ENCODE peak calls at places on chromosome 11, in seven cellular contexts. T is left ventricle myocardium inferior, I is brain microvascular endothelial cell, D is tibial artery, F is fibroblast of pulmonary artery, S is OCI-LY7, R is right atrium auricular region. A is an unnamed sample.

GRCh38 chr11:32115406-32115805 is 24.5 kb downstream of the RCN1 start:
- DNase-seq in T (no peak), F (no peak), R (no peak), S (no peak), I (peak; percentile 20), D (no peak), A (no peak)

GRCh38 chr11:77351281-77351905 is 49.9 kb upstream of the GDPD4 start:
- DNase-seq in I (no peak), T (no peak), F (peak; percentile 48), D (no peak), R (no peak), S (no peak), A (no peak)

GRCh38 chr11:6194065-6194581 is 4.9 kb upstream of the OR52W1 start:
- DNase-seq in R (no peak), D (no peak), F (no peak), T (no peak), S (no peak), I (no peak), A (no peak)

GRCh38 chr11:105144887-105145286 is 5.3 kb upstream of the CARD18 start:
- DNase-seq in D (no peak), S (no peak), F (peak; percentile 66), R (no peak), T (no peak), I (no peak), A (no peak)

GRCh38 chr11:59754494-59754858 is 700 bp upstream of the STX3 start:
- DNase-seq in D (no peak), I (no peak), F (no peak), S (peak; percentile 59), T (peak; percentile 19), R (no peak), A (no peak)

GRCh38 chr11:100925935-100926334 is 203.7 kb downstream of the PGR start:
- DNase-seq in F (peak; percentile 63), S (no peak), I (peak; percentile 48), D (no peak), T (no peak), R (no peak), A (no peak)

GRCh38 chr11:119697882-119698281 is 31.1 kb downstream of the NECTIN1 start:
- DNase-seq in R (no peak), T (no peak), D (no peak), F (no peak), I (no peak), S (no peak), A (no peak)

GRCh38 chr11:91156041-91156440 is 933.2 kb upstream of the CHORDC1 start:
- DNase-seq in S (no peak), I (no peak), T (no peak), F (no peak), R (no peak), D (no peak), A (no peak)

GRCh38 chr11:65434057-65434666 is 11.6 kb downstream of the NEAT1 start:
- DNase-seq in I (no peak), T (no peak), F (peak; percentile 56), D (no peak), R (peak; percentile 53), S (no peak), A (no peak)

GRCh38 chr11:75143420-75143731 is 7.5 kb upstream of the SLCO2B1 start:
- DNase-seq in F (no peak), T (no peak), S (no peak), I (no peak), D (no peak), R (no peak), A (no peak)

GRCh38 chr11:47724041-47724729 is 9.0 kb upstream of the AGBL2 start:
- DNase-seq in T (no peak), F (peak; percentile 85), S (no peak), D (peak; percentile 81), I (peak; percentile 87), R (peak; percentile 60), A (no peak)

GRCh38 chr11:114478768-114479167 is 39.5 kb downstream of the REXO2 start:
- DNase-seq in R (no peak), I (no peak), S (no peak), T (no peak), F (peak; percentile 14), D (no peak), A (no peak)

GRCh38 chr11:96102664-96103068 is 178.8 kb upstream of the MTMR2 start:
- DNase-seq in D (no peak), F (peak; percentile 70), I (peak; percentile 52), R (no peak), S (no peak), T (no peak), A (no peak)

GRCh38 chr11:9347100-9347499 is 32.7 kb upstream of the TMEM41B start:
- DNase-seq in R (no peak), I (no peak), S (no peak), F (no peak), T (no peak), D (peak; percentile 2), A (no peak)

GRCh38 chr11:534592-535518 is 521 bp downstream of the HRAS start:
- DNase-seq in F (no peak), I (no peak), R (no peak), T (peak; percentile 26), S (peak; percentile 54), D (peak; percentile 70), A (no peak)

GRCh38 chr11:88320149-88320559 is 17.4 kb downstream of the CTSC start:
- DNase-seq in S (no peak), R (no peak), D (no peak), I (peak; percentile 17), F (peak; percentile 40), T (no peak), A (no peak)

GRCh38 chr11:62567018-62567633 is 6.6 kb downstream of the EEF1G start:
- DNase-seq in S (no peak), D (no peak), T (no peak), R (no peak), F (no peak), I (no peak), A (no peak)

GRCh38 chr11:87754685-87755084 is 420.6 kb downstream of the RAB38 start:
- DNase-seq in I (no peak), F (no peak), D (no peak), R (no peak), T (no peak), S (no peak), A (no peak)

GRCh38 chr11:57513446-57513795 is 2.1 kb downstream of the SLC43A1 start:
- DNase-seq in S (no peak), F (no peak), R (no peak), D (no peak), I (no peak), T (no peak), A (no peak)

GRCh38 chr11:57516061-57516443 is 550 bp upstream of the SLC43A1 start:
- DNase-seq in F (no peak), I (no peak), S (no peak), D (no peak), R (no peak), T (no peak), A (no peak)

GRCh38 chr11:57514538-57515331 is 767 bp downstream of the SLC43A1 start:
- DNase-seq in I (peak; percentile 16), R (peak; percentile 72), F (peak; percentile 26), T (peak; percentile 69), S (peak; percentile 65), D (peak; percentile 86), A (no peak)

GRCh38 chr11:57513911-57514537 is 1.5 kb downstream of the SLC43A1 start:
- DNase-seq in R (peak; percentile 72), D (peak; percentile 76), S (peak; percentile 62), F (peak; percentile 41), T (peak; percentile 42), I (no peak), A (no peak)

GRCh38 chr11:57515332-57516060 is at the start of gene SLC43A1:
- DNase-seq in F (peak; percentile 64), D (peak; percentile 87), T (peak; percentile 71), I (peak; percentile 47), S (peak; percentile 63), R (peak; percentile 70), A (no peak)
- TF ChIP-seq CTCF in F (no peak), D (no peak), T (no peak), I (no peak), S (peak; percentile 31), R (no peak), A (no peak)

DNA sequence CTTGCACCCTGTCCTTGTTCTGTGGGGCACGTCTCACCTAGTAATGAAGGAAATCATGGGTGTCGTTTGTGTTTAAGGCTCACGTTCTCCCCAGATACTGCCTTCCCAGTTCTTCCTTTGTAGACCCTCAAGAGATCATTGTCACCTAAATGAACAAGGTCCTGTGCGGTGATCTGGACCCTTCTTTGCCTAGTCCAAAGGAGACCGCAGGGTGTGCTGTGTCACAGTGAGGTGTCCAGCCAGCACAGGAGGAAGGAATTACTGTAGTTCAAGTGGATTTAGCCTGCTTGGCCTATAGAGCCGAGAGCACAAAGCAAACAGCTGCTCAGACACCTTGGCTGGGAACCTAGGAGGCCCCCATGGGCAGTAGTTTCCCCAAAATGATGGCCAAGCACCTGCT is 19.6 kb upstream of the PPFIA1 start:
- DNase-seq in S (no peak), D (no peak), F (no peak), T (no peak), I (no peak), R (no peak), A (no peak)
- TF ChIP-seq CTCF in S (no peak), D (no peak), F (no peak), T (no peak), I (no peak), R (no peak), A (no peak)

GRCh38 chr11:108246885-108247284 is 24.0 kb downstream of the ATM start:
- DNase-seq in I (no peak), S (no peak), T (no peak), R (no peak), F (no peak), D (no peak), A (no peak)

GRCh38 chr11:108239076-108239475 is 16.2 kb downstream of the ATM start:
- DNase-seq in S (no peak), R (no peak), T (no peak), I (no peak), D (no peak), F (no peak), A (no peak)

GRCh38 chr11:108246309-108246708 is 23.4 kb downstream of the ATM start:
- DNase-seq in R (no peak), S (no peak), D (no peak), T (no peak), F (no peak), I (no peak), A (no peak)

GRCh38 chr11:108241370-108242037 is 18.6 kb downstream of the ATM start:
- DNase-seq in D (no peak), I (no peak), S (no peak), R (no peak), T (no peak), F (no peak), A (no peak)

GRCh38 chr11:108242422-108242821 is 19.6 kb downstream of the ATM start:
- DNase-seq in S (no peak), F (no peak), T (no peak), D (no peak), I (no peak), R (no peak), A (no peak)
- TF ChIP-seq CTCF in S (no peak), F (no peak), T (no peak), D (no peak), I (no peak), R (no peak), A (no peak)

GRCh38 chr11:61132646-61133045 is 28.6 kb downstream of the VPS37C start:
- DNase-seq in D (no peak), T (no peak), F (no peak), S (no peak), I (no peak), R (no peak), A (no peak)
- TF ChIP-seq CTCF in D (no peak), T (no peak), F (no peak), S (no peak), I (no peak), R (no peak), A (no peak)

A was measured in vagina.